ENCODE peak calls at places on chromosome 6, in seven cellular contexts. V is tibial nerve, J is neuronal stem cell, H is T-helper 22 cell, M is NCI-H1092 treated with DMSO at 0.1 percent for 48 hours, K is A673, B is sigmoid colon. N is an unnamed sample.

GRCh38 chr6:28683945-28684538 is 158.4 kb downstream of the GPX5 start:
- DNase-seq in V (no peak), J (peak; percentile 35), H (no peak), M (peak; percentile 14), K (peak; percentile 76), B (no peak), N (peak; percentile 80)

GRCh38 chr6:35620706-35621105 is 68.0 kb downstream of the FKBP5 start:
- DNase-seq in V (no peak), J (no peak), H (no peak), M (no peak), K (no peak), B (no peak), N (no peak)

GRCh38 chr6:36685926-36686667 is 7.6 kb downstream of the CDKN1A start:
- DNase-seq in V (peak; percentile 43), J (no peak), H (no peak), M (no peak), K (no peak), B (peak; percentile 80), N (no peak)

GRCh38 chr6:1596088-1596852 is 13.4 kb upstream of the FOXC1 start:
- DNase-seq in V (peak; percentile 57), J (no peak), H (no peak), M (peak; percentile 20), K (peak; percentile 64), B (peak; percentile 76), N (peak; percentile 73)

GRCh38 chr6:163173741-163174140 is 240.8 kb upstream of the QKI start:
- DNase-seq in V (no peak), J (no peak), H (no peak), M (no peak), K (no peak), B (no peak), N (no peak)

GRCh38 chr6:137851669-137852068 is 15.4 kb upstream of the TNFAIP3 start:
- DNase-seq in V (no peak), J (no peak), H (no peak), M (no peak), K (no peak), B (no peak), N (no peak)

GRCh38 chr6:70270287-70271005 is 32.4 kb downstream of the COL9A1 start:
- DNase-seq in V (no peak), J (peak; percentile 79), H (no peak), M (no peak), K (peak; percentile 94), B (no peak), N (no peak)

GRCh38 chr6:139334791-139335446 is 39.5 kb downstream of the CITED2 start:
- DNase-seq in V (peak; percentile 64), J (no peak), H (no peak), M (no peak), K (peak; percentile 22), B (no peak), N (no peak)

GRCh38 chr6:149935668-149936067 is 6.1 kb upstream of the ULBP2 start:
- DNase-seq in V (no peak), J (no peak), H (no peak), M (no peak), K (no peak), B (no peak), N (no peak)

GRCh38 chr6:36594816-36595167 is 630 bp downstream of the SRSF3 start:
- DNase-seq in V (no peak), J (no peak), H (no peak), M (no peak), K (peak; percentile 33), B (peak; percentile 29), N (peak; percentile 57)

GRCh38 chr6:39029156-39030011 is 19.2 kb upstream of the GLP1R start:
- DNase-seq in V (no peak), J (peak; percentile 23), H (no peak), M (no peak), K (peak; percentile 35), B (no peak), N (peak; percentile 74)

GRCh38 chr6:3228791-3229565 is 1.5 kb upstream of the TUBB2B start:
- DNase-seq in V (no peak), J (peak; percentile 77), H (no peak), M (peak; percentile 55), K (peak; percentile 74), B (no peak), N (peak; percentile 69)

GRCh38 chr6:14361956-14362587 is 244.5 kb downstream of the CD83 start:
- DNase-seq in V (no peak), J (no peak), H (no peak), M (no peak), K (no peak), B (no peak), N (no peak)

GRCh38 chr6:135182993-135183531 is 2.0 kb downstream of the MYB start:
- DNase-seq in V (no peak), J (peak; percentile 12), H (peak; percentile 46), M (no peak), K (no peak), B (no peak), N (peak; percentile 57)

GRCh38 chr6:147222160-147222838 is 18.1 kb downstream of the STXBP5 start:
- DNase-seq in V (no peak), J (no peak), H (no peak), M (no peak), K (peak; percentile 37), B (no peak), N (peak; percentile 50)

GRCh38 chr6:38696345-38696744 is 6.6 kb downstream of the GLO1 start:
- DNase-seq in V (no peak), J (no peak), H (no peak), M (no peak), K (no peak), B (no peak), N (peak; percentile 53)

GRCh38 chr6:29797120-29797519 is 30.5 kb upstream of the HLA-G start:
- DNase-seq in V (no peak), J (no peak), H (no peak), M (no peak), K (no peak), B (no peak), N (peak; percentile 69)

GRCh38 chr6:38152620-38153019 is 333.1 kb downstream of the ZFAND3 start:
- DNase-seq in V (no peak), J (no peak), H (no peak), M (no peak), K (no peak), B (no peak), N (no peak)

GRCh38 chr6:79193971-79194370 is 40.5 kb downstream of the HMGN3 start:
- DNase-seq in V (no peak), J (no peak), H (no peak), M (no peak), K (no peak), B (no peak), N (no peak)

GRCh38 chr6:5411414-5411813 is 150.1 kb downstream of the FARS2 start:
- DNase-seq in V (no peak), J (no peak), H (no peak), M (no peak), K (no peak), B (no peak), N (no peak)

GRCh38 chr6:82906951-82907350 is 158.7 kb downstream of the UBE3D start:
- DNase-seq in V (no peak), J (no peak), H (no peak), M (no peak), K (peak; percentile 88), B (no peak), N (no peak)

GRCh38 chr6:142850653-142851434 is 94.1 kb downstream of the HIVEP2 start:
- DNase-seq in V (no peak), J (no peak), H (no peak), M (no peak), K (no peak), B (no peak), N (peak; percentile 96)

GRCh38 chr6:26187981-26188635 is 100.9 kb downstream of the HFE start:
- DNase-seq in V (no peak), J (no peak), H (no peak), M (no peak), K (peak; percentile 72), B (no peak), N (peak; percentile 77)